ENCODE peak calls at places on chromosomes 1 and 21, in six cellular contexts. C is endothelial cell of umbilical vein, L is GM20000, Y is neural progenitor cell, X is MM.1S, G is PC-9. P is an unnamed sample.

GRCh38 chr1:172135923-172136610 is 284.4 kb upstream of the C1orf105 start:
- DNase-seq in C (peak; percentile 44), L (no peak), Y (no peak), X (no peak), G (no peak), P (no peak)

GRCh38 chr21:39020751-39021474 is 162.3 kb downstream of the PSMG1 start:
- DNase-seq in C (peak; percentile 50), L (no peak), Y (no peak), X (no peak), G (peak; percentile 75), P (no peak)

GRCh38 chr1:44260792-44261474 is 47.7 kb downstream of the DMAP1 start:
- DNase-seq in C (no peak), L (no peak), Y (peak; percentile 51), X (no peak), G (no peak), P (no peak)

GRCh38 chr1:53320646-53321045 is 7.2 kb downstream of the LRP8 start:
- DNase-seq in C (no peak), L (no peak), Y (no peak), X (no peak), G (no peak), P (no peak)

GRCh38 chr21:17900281-17900989 is 81.3 kb upstream of the C21orf91 start:
- DNase-seq in C (no peak), L (no peak), Y (peak; percentile 26), X (no peak), G (no peak), P (no peak)

GRCh38 chr1:89087241-89087640 is 22.2 kb upstream of the GBP1 start:
- DNase-seq in C (no peak), L (no peak), Y (no peak), X (no peak), G (no peak), P (no peak)

GRCh38 chr1:98704474-98704873 is 43.0 kb downstream of the SNX7 start:
- DNase-seq in C (no peak), L (no peak), Y (peak; percentile 60), X (no peak), G (no peak), P (peak; percentile 18)

GRCh38 chr1:232521660-232522059 is 108.3 kb downstream of the SIPA1L2 start:
- DNase-seq in C (no peak), L (no peak), Y (no peak), X (no peak), G (no peak), P (no peak)

GRCh38 chr1:100184536-100184935 is 6.5 kb upstream of the LRRC39 start:
- DNase-seq in C (no peak), L (no peak), Y (peak; percentile 37), X (no peak), G (no peak), P (no peak)

GRCh38 chr1:31509124-31510072 is 66.9 kb upstream of the TINAGL1 start:
- DNase-seq in C (no peak), L (peak; percentile 69), Y (no peak), X (peak; percentile 14), G (no peak), P (no peak)

GRCh38 chr1:78619803-78620579 is at the start of gene IFI44L:
- DNase-seq in C (peak; percentile 80), L (no peak), Y (no peak), X (peak; percentile 87), G (peak; percentile 62), P (no peak)

GRCh38 chr1:223765036-223765718 is 52.8 kb downstream of the CAPN2 start:
- DNase-seq in C (no peak), L (no peak), Y (peak; percentile 39), X (peak; percentile 5), G (no peak), P (no peak)

GRCh38 chr1:228837817-228838716 is 102.8 kb downstream of the RHOU start:
- DNase-seq in C (peak; percentile 96), L (no peak), Y (no peak), X (no peak), G (peak; percentile 59), P (no peak)

GRCh38 chr1:10530281-10530740 is 55.6 kb downstream of the PEX14 start:
- DNase-seq in C (peak; percentile 44), L (no peak), Y (peak; percentile 85), X (no peak), G (peak; percentile 68), P (peak; percentile 78)

GRCh38 chr1:221782970-221783369 is 41.1 kb upstream of the DUSP10 start:
- DNase-seq in C (no peak), L (no peak), Y (no peak), X (no peak), G (no peak), P (no peak)

GRCh38 chr1:23282967-23283366 is 61.1 kb downstream of the HNRNPR start:
- DNase-seq in C (peak; percentile 70), L (no peak), Y (no peak), X (no peak), G (no peak), P (no peak)

GRCh38 chr1:151164732-151165280 is 896 bp downstream of the LYSMD1 start:
- DNase-seq in C (no peak), L (no peak), Y (no peak), X (no peak), G (no peak), P (no peak)

GRCh38 chr1:66371233-66372005 is 162.5 kb upstream of the SGIP1 start:
- DNase-seq in C (peak; percentile 98), L (no peak), Y (no peak), X (peak; percentile 59), G (no peak), P (no peak)

GRCh38 chr1:46302091-46303037 is 1.1 kb downstream of the LRRC41 start:
- DNase-seq in C (peak; percentile 65), L (peak; percentile 90), Y (peak; percentile 85), X (peak; percentile 61), G (peak; percentile 60), P (peak; percentile 70)

GRCh38 chr1:153422450-153423068 is 6.2 kb downstream of the S100A7A start:
- DNase-seq in C (peak; percentile 70), L (peak; percentile 62), Y (peak; percentile 85), X (peak; percentile 74), G (peak; percentile 49), P (peak; percentile 94)

GRCh38 chr1:96178053-96178452 is 543.5 kb upstream of the PTBP2 start:
- DNase-seq in C (no peak), L (no peak), Y (no peak), X (no peak), G (no peak), P (no peak)

GRCh38 chr1:16067127-16067768 is 6.2 kb downstream of the FAM131C start:
- DNase-seq in C (no peak), L (no peak), Y (peak; percentile 59), X (no peak), G (no peak), P (no peak)

GRCh38 chr21:39150316-39150715 is 32.9 kb downstream of the PSMG1 start:
- DNase-seq in C (no peak), L (no peak), Y (no peak), X (no peak), G (no peak), P (no peak)

DNA sequence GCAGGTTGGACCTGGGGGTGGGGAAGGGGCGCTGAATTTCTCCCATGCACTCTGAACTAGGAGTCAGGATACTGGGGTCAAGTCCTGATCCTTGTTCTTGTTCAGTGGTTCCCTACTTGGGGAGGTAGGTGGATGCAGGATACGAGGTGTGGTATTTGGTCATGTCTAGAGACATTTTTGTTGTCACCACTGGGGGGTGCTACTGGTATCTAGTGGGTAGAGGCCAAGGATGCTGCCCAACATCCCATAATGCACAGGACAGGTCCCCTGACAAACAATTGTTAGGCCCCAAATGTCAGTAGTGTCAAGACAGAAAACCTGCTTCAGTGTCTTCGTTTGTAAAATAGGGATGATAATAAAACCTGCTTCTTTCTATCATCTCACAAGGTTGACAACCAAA is 259.0 kb upstream of the FOXD3 start:
- DNase-seq in C (no peak), L (no peak), Y (peak; percentile 26), X (no peak), G (no peak), P (no peak)
- TF ChIP-seq CTCF in C (peak; percentile 4), L (peak; percentile 6), Y (peak; percentile 45), X (no peak), G (no peak), P (no peak)

GRCh38 chr1:25692560-25692959 is 76.0 kb downstream of the MAN1C1 start:
- DNase-seq in C (no peak), L (peak; percentile 43), Y (peak; percentile 67), X (no peak), G (no peak), P (peak; percentile 62)
- TF ChIP-seq CTCF in C (peak; percentile 54), L (peak; percentile 55), Y (peak; percentile 71), X (peak; percentile 55), G (peak; percentile 46), P (peak; percentile 61)

DNA sequence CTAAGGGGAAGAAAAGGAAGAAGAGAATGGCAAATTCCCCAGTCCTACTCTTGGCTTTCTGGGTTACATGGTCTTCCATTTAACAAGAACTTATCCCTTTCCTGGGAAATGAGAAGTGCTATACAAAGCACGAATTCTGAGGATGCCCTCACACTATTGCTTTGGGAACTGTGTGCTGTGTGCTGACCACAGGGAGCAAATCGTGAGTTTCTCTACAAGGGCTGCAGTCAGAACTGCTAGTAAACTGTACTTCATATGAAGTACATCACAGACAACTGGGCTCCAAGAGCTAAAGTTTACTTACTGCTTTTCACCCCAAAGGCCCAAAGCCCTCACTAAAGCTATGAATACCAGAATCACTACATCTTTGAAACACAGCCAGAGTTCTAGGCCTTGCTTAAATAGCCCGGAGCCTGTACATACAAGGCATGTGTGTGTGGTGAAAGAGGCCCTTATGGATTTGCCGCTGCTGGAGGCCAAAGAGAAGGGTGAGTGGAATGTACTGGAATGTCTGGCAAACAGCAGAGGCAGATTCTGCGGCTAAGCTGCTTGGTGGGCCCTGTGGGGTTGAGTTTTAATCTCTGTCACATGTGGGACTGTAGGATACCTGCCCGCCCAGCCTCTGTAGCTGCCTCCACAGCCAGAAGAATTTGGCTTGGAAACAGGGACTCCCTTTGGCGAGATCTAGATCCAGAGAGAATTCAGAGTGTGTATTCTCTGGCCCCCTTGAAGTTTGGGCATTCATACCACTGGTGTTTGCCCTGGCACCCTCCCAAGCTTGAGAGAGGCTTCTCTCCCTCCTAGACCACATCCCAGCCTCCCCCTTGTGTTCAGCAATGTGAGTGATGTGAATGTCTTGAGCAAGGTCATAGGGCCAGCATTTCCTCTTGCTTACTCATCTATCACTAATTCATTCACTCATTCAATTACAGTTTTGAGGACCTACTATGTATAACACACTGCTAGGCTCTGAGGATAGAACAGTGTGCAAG is 21.9 kb upstream of the TRIM67 start:
- DNase-seq in C (no peak), L (no peak), Y (no peak), X (no peak), G (no peak), P (no peak)
- TF ChIP-seq CTCF in C (no peak), L (no peak), Y (no peak), X (no peak), G (no peak), P (no peak)

GRCh38 chr1:159247266-159247665 is 42.6 kb downstream of the ACKR1 start:
- DNase-seq in C (no peak), L (no peak), Y (no peak), X (no peak), G (no peak), P (no peak)
- TF ChIP-seq CTCF in C (no peak), L (no peak), Y (no peak), X (no peak), G (no peak), P (no peak)

DNA sequence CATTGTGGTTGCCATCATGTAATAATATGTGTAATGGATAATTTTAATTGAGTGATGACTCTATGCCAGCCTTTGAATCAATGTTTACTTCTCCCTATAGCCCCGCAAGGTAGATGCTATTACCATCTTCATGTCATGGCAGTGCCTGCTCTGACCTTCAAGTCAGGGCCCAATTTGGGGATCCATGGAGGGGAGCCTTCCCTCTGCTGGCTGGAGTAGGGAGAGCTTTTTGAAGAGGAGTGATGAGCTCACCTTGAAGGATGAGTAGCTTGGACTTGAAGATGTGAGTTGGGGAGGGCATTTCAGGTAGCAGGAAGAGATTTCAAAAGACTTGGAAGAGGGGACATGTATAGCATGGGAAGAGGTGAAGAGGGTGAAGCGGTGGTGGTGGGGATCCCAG is 189.2 kb downstream of the FOXD2 start:
- DNase-seq in C (no peak), L (no peak), Y (peak; percentile 20), X (no peak), G (no peak), P (no peak)
- TF ChIP-seq CTCF in C (no peak), L (no peak), Y (peak; percentile 19), X (no peak), G (peak; percentile 25), P (no peak)